ENCODE peak calls at places on chromosome 19, in four cellular contexts. N, E, O and G are unnamed samples.

GRCh38 chr19:23762548-23762883 is 3.8 kb upstream of the ZNF681 start:
- DNase-seq in N (no peak), E (no peak), O (no peak), G (no peak)

GRCh38 chr19:38149597-38149996 is 74.4 kb downstream of the DPF1 start:
- DNase-seq in N (no peak), E (no peak), O (no peak), G (no peak)

GRCh38 chr19:800360-801029 is 3.2 kb downstream of the PTBP1 start:
- DNase-seq in N (no peak), E (no peak), O (no peak), G (no peak)

GRCh38 chr19:52566588-52566987 is 3.5 kb upstream of the ZNF701 start:
- DNase-seq in N (no peak), E (no peak), O (no peak), G (no peak)

GRCh38 chr19:11130824-11131455 is 24.6 kb downstream of the SPC24 start:
- DNase-seq in N (no peak), E (peak), O (peak), G (peak)

GRCh38 chr19:10000171-10000826 is 10.0 kb downstream of the COL5A3 start:
- DNase-seq in N (peak), E (peak), O (peak), G (peak)

GRCh38 chr19:27746691-27747380 is 1466.1 kb downstream of the UQCRFS1 start:
- DNase-seq in N (no peak), E (no peak), O (no peak), G (no peak)

GRCh38 chr19:45897413-45897812 is 5.0 kb downstream of the MYPOP start:
- DNase-seq in N (no peak), E (no peak), O (no peak), G (no peak)

GRCh38 chr19:43784251-43784980 is 3.6 kb upstream of the KCNN4 start:
- DNase-seq in N (peak), E (no peak), O (no peak), G (peak)

GRCh38 chr19:45507864-45508680 is 793 bp downstream of the VASP start:
- DNase-seq in N (no peak), E (peak), O (no peak), G (peak)

GRCh38 chr19:34260771-34261173 is 6.4 kb downstream of the GARRE1 start:
- DNase-seq in N (no peak), E (no peak), O (no peak), G (no peak)

GRCh38 chr19:39372941-39373340 is 18.0 kb downstream of the PAF1 start:
- DNase-seq in N (no peak), E (no peak), O (no peak), G (no peak)

GRCh38 chr19:46069841-46070341 is 29.1 kb upstream of the IGFL4 start:
- DNase-seq in N (peak), E (no peak), O (no peak), G (no peak)

GRCh38 chr19:18541258-18541991 is 1.9 kb downstream of the FKBP8 start:
- DNase-seq in N (no peak), E (no peak), O (no peak), G (no peak)

GRCh38 chr19:51948979-51949378 is 21.7 kb downstream of the ZNF613 start:
- DNase-seq in N (peak), E (no peak), O (no peak), G (no peak)

GRCh38 chr19:50046649-50047503 is 21.1 kb downstream of the ZNF473 start:
- DNase-seq in N (no peak), E (no peak), O (peak), G (peak)

GRCh38 chr19:55641376-55642152 is 762 bp downstream of the ZNF580 start:
- DNase-seq in N (no peak), E (peak), O (no peak), G (no peak)

GRCh38 chr19:29946645-29947044 is 4.6 kb downstream of the URI1 start:
- DNase-seq in N (no peak), E (no peak), O (no peak), G (no peak)

GRCh38 chr19:1042689-1043511 is 3.0 kb downstream of the ABCA7 start:
- DNase-seq in N (no peak), E (peak), O (no peak), G (no peak)

GRCh38 chr19:18594824-18595373 is 6.3 kb downstream of the REX1BD start:
- DNase-seq in N (no peak), E (no peak), O (no peak), G (no peak)

GRCh38 chr19:6220385-6221191 is 59.2 kb downstream of the MLLT1 start:
- DNase-seq in N (peak), E (no peak), O (no peak), G (no peak)

GRCh38 chr19:49846408-49846807 is 4.6 kb upstream of the PTOV1 start:
- DNase-seq in N (no peak), E (no peak), O (no peak), G (no peak)

GRCh38 chr19:55927991-55928390 is 4.1 kb downstream of the NLRP13 start:
- DNase-seq in N (no peak), E (no peak), O (no peak), G (no peak)

GRCh38 chr19:5032101-5032967 is 63.4 kb downstream of the KDM4B start:
- DNase-seq in N (no peak), E (no peak), O (no peak), G (no peak)

GRCh38 chr19:45186509-45187334 is 8.1 kb downstream of the BLOC1S3 start:
- DNase-seq in N (no peak), E (no peak), O (no peak), G (no peak)

GRCh38 chr19:6580313-6580712 is 10.6 kb downstream of the CD70 start:
- DNase-seq in N (no peak), E (no peak), O (no peak), G (no peak)

GRCh38 chr19:12783226-12783848 is 7.9 kb upstream of the JUNB start:
- DNase-seq in N (no peak), E (no peak), O (no peak), G (peak)

GRCh38 chr19:17076539-17076919 is 952 bp downstream of the MYO9B start:
- DNase-seq in N (no peak), E (no peak), O (no peak), G (no peak)

GRCh38 chr19:12237143-12237839 is 57.4 kb downstream of the ZNF44 start:
- DNase-seq in N (no peak), E (no peak), O (no peak), G (no peak)